ENCODE peak calls at places on chromosome 17, in five cellular contexts. G is neural progenitor cell, X is MM.1S, D is mammary epithelial cell, F is PC-9. J is an unnamed sample.
A peak's percentile ranks its signal among the peaks of the same experiment; 100 is the strongest.

GRCh38 chr17:77356109-77356689 is 215.4 kb downstream of the SEC14L1 start:
- DNase-seq in D (peak; percentile 54), X (no peak), F (no peak), G (no peak), J (no peak)

GRCh38 chr17:38605852-38606645 is at the start of gene SRCIN1:
- DNase-seq in F (peak; percentile 40), D (peak; percentile 16), X (peak; percentile 62), G (peak; percentile 86), J (peak; percentile 47)

GRCh38 chr17:21010705-21011596 is 31.9 kb downstream of the USP22 start:
- DNase-seq in G (no peak), D (no peak), F (no peak), X (no peak), J (no peak)

GRCh38 chr17:50055426-50056216 is at the start of gene ITGA3:
- DNase-seq in G (peak; percentile 92), D (peak; percentile 98), X (peak; percentile 86), F (peak; percentile 97), J (peak; percentile 50)

GRCh38 chr17:47941998-47942490 is 673 bp downstream of the PNPO start:
- DNase-seq in F (no peak), X (no peak), D (no peak), G (no peak), J (no peak)

GRCh38 chr17:50634123-50634914 is at the start of gene ABCC3:
- DNase-seq in G (peak; percentile 63), F (peak; percentile 64), X (no peak), D (no peak), J (no peak)

GRCh38 chr17:66963521-66964082 is 905 bp upstream of the CACNG4 start:
- DNase-seq in X (no peak), D (no peak), F (no peak), G (peak; percentile 65), J (no peak)

GRCh38 chr17:7834554-7834890 is 505 bp downstream of the KDM6B start:
- DNase-seq in F (peak; percentile 66), G (no peak), D (peak; percentile 58), X (peak; percentile 42), J (no peak)

GRCh38 chr17:49738456-49739163 is 25.3 kb downstream of the FAM117A start:
- DNase-seq in D (no peak), X (no peak), F (no peak), G (no peak), J (no peak)

GRCh38 chr17:31739300-31739699 is 119.7 kb downstream of the COPRS start:
- DNase-seq in D (peak; percentile 26), X (no peak), G (no peak), F (no peak), J (no peak)

GRCh38 chr17:50864747-50865059 is 1.5 kb downstream of the TOB1 start:
- DNase-seq in X (no peak), D (no peak), F (no peak), G (peak; percentile 40), J (no peak)

GRCh38 chr17:19317359-19318095 is 45.0 kb downstream of the B9D1 start:
- DNase-seq in X (peak; percentile 95), F (peak; percentile 70), G (peak; percentile 87), D (no peak), J (peak; percentile 93)

GRCh38 chr17:51629232-51629631 is 368.9 kb downstream of the UTP18 start:
- DNase-seq in G (no peak), D (no peak), F (no peak), X (no peak), J (no peak)

GRCh38 chr17:27533874-27534815 is 77.9 kb downstream of the KSR1 start:
- DNase-seq in G (peak; percentile 54), F (peak; percentile 34), X (no peak), D (peak; percentile 57), J (no peak)

GRCh38 chr17:27996157-27997043 is 46.1 kb upstream of the NLK start:
- DNase-seq in G (no peak), F (no peak), X (no peak), D (no peak), J (peak; percentile 44)

GRCh38 chr17:52024296-52024870 is 134.1 kb downstream of the CA10 start:
- DNase-seq in D (no peak), F (no peak), G (no peak), X (no peak), J (no peak)

GRCh38 chr17:74924250-74924948 is at the start of gene OTOP2:
- DNase-seq in X (no peak), F (no peak), D (no peak), G (peak; percentile 38), J (no peak)

GRCh38 chr17:46154151-46154816 is 38.9 kb downstream of the KANSL1 start:
- DNase-seq in D (no peak), X (no peak), G (no peak), F (no peak), J (peak; percentile 54)

GRCh38 chr17:33097411-33097810 is 105.8 kb downstream of the SPACA3 start:
- DNase-seq in X (no peak), D (no peak), F (no peak), G (no peak), J (no peak)

GRCh38 chr17:51613255-51613654 is 352.9 kb downstream of the UTP18 start:
- DNase-seq in G (no peak), F (no peak), D (no peak), X (no peak), J (no peak)

GRCh38 chr17:60169921-60170817 is 20.4 kb downstream of the CA4 start:
- DNase-seq in X (no peak), G (no peak), F (no peak), D (peak; percentile 9), J (no peak)

GRCh38 chr17:157901-158300 is 20.5 kb downstream of the SCGB1C2 start:
- DNase-seq in G (no peak), X (no peak), D (no peak), F (no peak), J (no peak)

GRCh38 chr17:32112416-32112815 is 29.9 kb upstream of the RHOT1 start:
- DNase-seq in D (no peak), F (no peak), X (no peak), G (no peak), J (no peak)

GRCh38 chr17:82623707-82624106 is 24.5 kb downstream of the WDR45B start:
- DNase-seq in D (no peak), G (no peak), X (no peak), F (no peak), J (no peak)
- TF ChIP-seq CTCF in D (no peak), G (no peak), X (no peak), F (no peak), J (no peak)

GRCh38 chr17:4743898-4744297 is 4.2 kb upstream of the CXCL16 start:
- DNase-seq in F (no peak), D (no peak), G (no peak), X (no peak), J (no peak)

GRCh38 chr17:4742629-4743028 is 2.9 kb upstream of the CXCL16 start:
- DNase-seq in G (no peak), D (no peak), X (no peak), F (no peak), J (no peak)

GRCh38 chr17:4747847-4748246 is 8.1 kb upstream of the CXCL16 start:
- DNase-seq in F (no peak), G (no peak), D (no peak), X (peak; percentile 78), J (no peak)

GRCh38 chr17:4743216-4743615 is 3.5 kb upstream of the CXCL16 start:
- DNase-seq in F (no peak), X (no peak), D (no peak), G (no peak), J (no peak)

DNA sequence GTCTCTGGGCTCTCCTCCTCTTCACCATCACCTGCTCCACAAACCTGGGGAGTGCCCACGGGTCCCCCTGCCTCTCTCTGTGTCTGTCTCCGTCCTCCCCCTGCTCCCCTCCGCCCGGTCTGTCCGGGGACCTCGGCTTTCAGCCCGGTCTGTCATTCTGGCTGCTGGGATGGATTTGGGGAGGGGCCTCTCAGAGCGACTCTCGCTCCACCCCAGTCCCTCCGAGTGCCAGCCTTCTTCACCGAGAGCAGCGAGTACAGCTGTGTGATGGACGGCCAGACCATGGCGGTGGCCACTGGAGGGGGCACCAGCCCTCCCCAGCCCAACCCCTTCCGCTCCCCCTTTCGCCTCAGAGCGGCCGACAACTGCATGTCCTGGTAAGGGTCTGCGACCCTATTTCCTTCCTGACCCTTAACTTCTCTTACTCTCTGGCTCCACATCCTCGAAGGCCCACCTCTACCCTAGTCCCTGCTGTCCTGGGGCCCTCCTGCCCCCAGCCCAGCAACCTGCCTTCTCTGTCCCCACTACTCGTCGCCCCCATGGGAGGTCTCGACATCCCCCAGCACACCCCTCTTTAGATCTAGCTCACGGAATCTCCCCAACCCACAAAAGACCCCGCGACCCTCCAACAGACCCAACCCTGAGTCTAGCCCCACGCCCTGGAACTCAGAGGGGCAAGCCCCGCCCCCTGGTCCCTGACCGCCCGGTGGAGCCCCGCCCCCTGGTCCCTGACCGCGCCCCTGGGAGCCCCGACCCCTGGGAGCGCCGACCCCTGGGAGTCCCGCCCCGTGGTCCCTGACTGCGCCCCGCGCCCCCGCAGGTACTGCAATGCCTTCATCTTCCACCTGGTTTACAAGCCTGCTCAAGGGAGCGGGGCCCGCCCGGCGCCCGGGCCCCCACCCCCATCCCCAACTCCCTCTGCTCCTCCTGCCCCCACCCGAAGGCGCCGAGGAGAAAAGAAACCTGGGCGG is 5.6 kb upstream of the CXCL16 start:
- DNase-seq in D (no peak), G (peak; percentile 82), X (no peak), F (no peak), J (no peak)
- TF ChIP-seq EZH2 in D (no peak), G (peak; percentile 46), X (no peak), F (no peak), J (no peak)

GRCh38 chr17:17206149-17206912 is at the start of gene PLD6:
- DNase-seq in X (peak; percentile 92), F (peak; percentile 91), G (no peak), D (peak; percentile 59), J (peak; percentile 89)

GRCh38 chr17:17203173-17203730 is 2.9 kb downstream of the PLD6 start:
- DNase-seq in D (no peak), G (no peak), F (no peak), X (no peak), J (no peak)

GRCh38 chr17:17204041-17204591 is 2.0 kb downstream of the PLD6 start:
- DNase-seq in F (no peak), X (no peak), G (no peak), D (no peak), J (no peak)

GRCh38 chr17:17205368-17206148 is 575 bp downstream of the PLD6 start:
- DNase-seq in F (peak; percentile 68), D (peak; percentile 38), G (no peak), X (peak; percentile 84), J (peak; percentile 69)

GRCh38 chr17:17204635-17205231 is 1.4 kb downstream of the PLD6 start:
- DNase-seq in D (no peak), F (no peak), X (no peak), G (no peak), J (no peak)
- H3K27ac ChIP-seq in D (no peak overlapping the region), F (no peak overlapping the region), X (no peak overlapping the region), G (no peak overlapping the region), J (no peak overlapping the region)

GRCh38 chr17:2122641-2123302 is 67.9 kb downstream of the HIC1 start:
- DNase-seq in D (peak; percentile 71), X (no peak), F (peak; percentile 87), G (peak; percentile 50), J (peak; percentile 66)
- TF ChIP-seq CTCF in D (no peak), X (no peak), F (no peak), G (no peak), J (peak; percentile 36)

GRCh38 chr17:43155666-43156065 is 15.3 kb upstream of the NBR1 start:
- DNase-seq in D (no peak), X (no peak), F (no peak), G (no peak), J (no peak)
- TF ChIP-seq EZH2 in D (no peak), X (no peak), F (no peak), G (no peak), J (no peak)

GRCh38 chr17:39632153-39632941 is 4.6 kb upstream of the STARD3 start:
- DNase-seq in G (no peak), X (no peak), D (no peak), F (no peak), J (no peak)
- H3K27ac ChIP-seq in G (no peak overlapping the region), X (no peak overlapping the region), D (no peak overlapping the region), F (no peak overlapping the region), J (no peak overlapping the region)